ENCODE peak calls at places on chromosomes 12 and 14, in five cellular contexts. D, M, F, R and V are unnamed samples.

GRCh38 chr12:32893008-32893407 is 3.6 kb downstream of the PKP2 start:
- DNase-seq in M (no peak), F (no peak), R (no peak), D (no peak), V (no peak)

GRCh38 chr14:104856869-104857860 is 7.9 kb upstream of the CEP170B start:
- DNase-seq in M (no peak), F (no peak), R (no peak), D (no peak), V (no peak)

GRCh38 chr14:71400821-71401447 is 493.7 kb downstream of the PCNX1 start:
- DNase-seq in D (peak), F (no peak), M (no peak), R (no peak), V (no peak)

GRCh38 chr12:12439636-12440035 is 82.8 kb downstream of the BORCS5 start:
- DNase-seq in R (peak), D (peak), F (no peak), M (no peak), V (no peak)

GRCh38 chr12:42473130-42473529 is 116.4 kb downstream of the PRICKLE1 start:
- DNase-seq in R (no peak), M (no peak), F (no peak), D (peak), V (no peak)

GRCh38 chr12:121779422-121779895 is 14.0 kb downstream of the RHOF start:
- DNase-seq in D (no peak), M (no peak), R (no peak), F (no peak), V (no peak)

GRCh38 chr14:95527392-95528002 is 7.4 kb upstream of the GLRX5 start:
- DNase-seq in M (no peak), R (peak), F (peak), D (peak), V (peak)

GRCh38 chr12:79143803-79144202 is 279.2 kb downstream of the SYT1 start:
- DNase-seq in D (peak), R (no peak), M (no peak), F (no peak), V (no peak)

GRCh38 chr12:124764451-124764850 is 99.2 kb downstream of the SCARB1 start:
- DNase-seq in M (no peak), R (peak), F (peak), D (peak), V (peak)

GRCh38 chr12:54199034-54199433 is 10.2 kb upstream of the SMUG1 start:
- DNase-seq in F (no peak), D (no peak), M (no peak), R (no peak), V (no peak)

GRCh38 chr14:90781876-90782275 is 34.4 kb downstream of the TTC7B start:
- DNase-seq in M (no peak), R (no peak), D (no peak), F (no peak), V (no peak)

GRCh38 chr14:70595443-70596185 is 4.8 kb downstream of the MED6 start:
- DNase-seq in D (peak), R (no peak), F (no peak), M (no peak), V (no peak)

GRCh38 chr12:52307836-52308806 is 13.1 kb downstream of the KRT83 start:
- DNase-seq in F (no peak), D (peak), R (peak), M (no peak), V (no peak)

GRCh38 chr14:59632381-59632780 is 55.8 kb upstream of the CCDC175 start:
- DNase-seq in D (peak), R (peak), F (peak), M (peak), V (no peak)

GRCh38 chr14:64422753-64423152 is 34.6 kb downstream of the MTHFD1 start:
- DNase-seq in F (no peak), D (peak), M (no peak), R (no peak), V (no peak)

GRCh38 chr14:75907722-75908330 is 74.0 kb downstream of the TGFB3 start:
- DNase-seq in R (no peak), M (no peak), F (no peak), D (no peak), V (no peak)

GRCh38 chr14:51293149-51293925 is 53.3 kb downstream of the TMX1 start:
- DNase-seq in M (no peak), D (peak), R (peak), F (peak), V (no peak)

GRCh38 chr12:89648211-89648930 is 60.3 kb downstream of the ATP2B1 start:
- DNase-seq in R (no peak), D (peak), M (no peak), F (no peak), V (no peak)

GRCh38 chr14:90087433-90087832 is 25.6 kb downstream of the KCNK13 start:
- DNase-seq in M (no peak), R (no peak), F (peak), D (peak), V (no peak)

GRCh38 chr12:132392389-132393244 is 63.2 kb upstream of the GALNT9 start:
- DNase-seq in D (no peak), F (no peak), M (no peak), R (no peak), V (no peak)

GRCh38 chr14:62743569-62743968 is 301.7 kb downstream of the KCNH5 start:
- DNase-seq in D (no peak), M (no peak), R (no peak), F (no peak), V (no peak)